ENCODE peak calls at places on chromosome 20, in four cellular contexts. H is hepatocyte, O is left ventricle myocardium inferior, Q is psoas muscle. L is an unnamed sample. For H3K4me1 and H3K9me3, the result is how much of the 10 kb centered on the place peaks cover.

GRCh38 chr20:39429716-39430115 is 467.6 kb downstream of the DHX35 start:
- DNase-seq in O (no peak), H (peak), Q (no peak), L (no peak)

GRCh38 chr20:37295595-37295994 is 6.1 kb downstream of the MANBAL start:
- DNase-seq in H (no peak), Q (no peak), O (no peak), L (peak)

GRCh38 chr20:15236812-15237211 is 899.4 kb upstream of the FLRT3 start:
- DNase-seq in Q (no peak), H (peak), O (no peak), L (peak)

GRCh38 chr20:48898210-48898609 is 23.3 kb upstream of the ARFGEF2 start:
- DNase-seq in Q (no peak), H (no peak), O (no peak), L (peak)

GRCh38 chr20:7406671-7407070 is 533.6 kb downstream of the HAO1 start:
- DNase-seq in Q (no peak), H (no peak), O (no peak), L (no peak)

GRCh38 chr20:38260378-38261053 is at the start of gene KIAA1755:
- DNase-seq in O (peak), Q (peak), H (peak), L (peak)

GRCh38 chr20:46568570-46569129 is 18.2 kb upstream of the OCSTAMP start:
- DNase-seq in H (peak), Q (peak), O (peak), L (peak)

GRCh38 chr20:23687986-23688385 is 852 bp downstream of the CST4 start:
- DNase-seq in O (no peak), Q (no peak), H (no peak), L (no peak)

GRCh38 chr20:13447385-13448180 is 191.1 kb downstream of the TASP1 start:
- DNase-seq in O (no peak), H (no peak), Q (no peak), L (no peak)

GRCh38 chr20:41386502-41387427 is 20.1 kb upstream of the EMILIN3 start:
- DNase-seq in Q (no peak), O (peak), H (peak), L (no peak)

GRCh38 chr20:25057234-25058050 is 497 bp downstream of the ACSS1 start:
- DNase-seq in H (peak), O (peak), Q (peak), L (peak)

GRCh38 chr20:1184638-1185315 is at the start of gene TMEM74B:
- DNase-seq in H (peak), Q (no peak), O (no peak), L (no peak)

GRCh38 chr20:44969320-44969879 is 3.1 kb downstream of the STK4 start:
- DNase-seq in Q (no peak), O (no peak), H (no peak), L (no peak)

GRCh38 chr20:347640-348484 is 951 bp downstream of the NRSN2 start:
- DNase-seq in Q (peak), O (peak), H (peak), L (peak)

GRCh38 chr20:38242848-38243449 is 17.6 kb downstream of the KIAA1755 start:
- DNase-seq in Q (no peak), H (no peak), O (no peak), L (peak)

GRCh38 chr20:40997116-40997515 is 31.5 kb upstream of the TOP1 start:
- DNase-seq in O (no peak), H (no peak), Q (no peak), L (no peak)

GRCh38 chr20:25984933-25985332 is 288.3 kb upstream of the ZNF337 start:
- DNase-seq in O (peak), H (no peak), Q (peak), L (no peak)

GRCh38 chr20:19973920-19974620 is 43.1 kb upstream of the NAA20 start:
- DNase-seq in H (peak), Q (peak), O (peak), L (peak)

GRCh38 chr20:25040438-25040831 is 17.5 kb downstream of the ACSS1 start:
- DNase-seq in H (peak), Q (peak), O (no peak), L (peak)

GRCh38 chr20:1775117-1775516 is 117.5 kb upstream of the SIRPG start:
- DNase-seq in O (no peak), Q (no peak), H (no peak), L (peak)

GRCh38 chr20:46349742-46350056 is 41.4 kb upstream of the CDH22 start:
- DNase-seq in H (peak), O (no peak), Q (no peak), L (no peak)

GRCh38 chr20:41178495-41178894 is 41.2 kb downstream of the PLCG1 start:
- DNase-seq in H (no peak), Q (no peak), O (no peak), L (no peak)

GRCh38 chr20:46348231-46348803 is 40.0 kb upstream of the CDH22 start:
- DNase-seq in Q (no peak), H (peak), O (no peak), L (no peak)

GRCh38 chr20:57056651-57057050 is 209.8 kb downstream of the BMP7 start:
- DNase-seq in H (no peak), Q (no peak), O (no peak), L (no peak)

GRCh38 chr20:10954137-10954840 is 280.5 kb upstream of the JAG1 start:
- DNase-seq in O (no peak), Q (no peak), H (no peak), L (peak)

GRCh38 chr20:10261702-10262101 is 43.1 kb downstream of the SNAP25 start:
- DNase-seq in O (no peak), Q (no peak), H (no peak), L (no peak)

GRCh38 chr20:5569021-5569420 is 181.2 kb upstream of the SHLD1 start:
- DNase-seq in Q (no peak), O (no peak), H (peak), L (peak)

GRCh38 chr20:26208296-26209091 is 511.8 kb upstream of the ZNF337 start:
- DNase-seq in H (peak), Q (peak), O (no peak), L (no peak)

GRCh38 chr20:33814238-33814712 is 3.1 kb downstream of the CHMP4B start:
- DNase-seq in O (no peak), Q (no peak), H (no peak), L (no peak)

GRCh38 chr20:49283703-49284625 is 6.1 kb upstream of the ZNFX1 start:
- DNase-seq in H (no peak), Q (no peak), O (no peak), L (no peak)

GRCh38 chr20:20413801-20414200 is 45.9 kb downstream of the INSM1 start:
- DNase-seq in H (no peak), Q (no peak), O (no peak), L (no peak)

GRCh38 chr20:16246870-16247269 is 326.4 kb downstream of the KIF16B start:
- DNase-seq in O (no peak), Q (no peak), H (no peak), L (no peak)

GRCh38 chr20:22430746-22431168 is 153.6 kb downstream of the FOXA2 start:
- DNase-seq in Q (no peak), H (no peak), O (no peak), L (no peak)

GRCh38 chr20:47980336-47981177 is 195.3 kb upstream of the SULF2 start:
- DNase-seq in H (no peak), O (no peak), Q (no peak), L (no peak)

DNA sequence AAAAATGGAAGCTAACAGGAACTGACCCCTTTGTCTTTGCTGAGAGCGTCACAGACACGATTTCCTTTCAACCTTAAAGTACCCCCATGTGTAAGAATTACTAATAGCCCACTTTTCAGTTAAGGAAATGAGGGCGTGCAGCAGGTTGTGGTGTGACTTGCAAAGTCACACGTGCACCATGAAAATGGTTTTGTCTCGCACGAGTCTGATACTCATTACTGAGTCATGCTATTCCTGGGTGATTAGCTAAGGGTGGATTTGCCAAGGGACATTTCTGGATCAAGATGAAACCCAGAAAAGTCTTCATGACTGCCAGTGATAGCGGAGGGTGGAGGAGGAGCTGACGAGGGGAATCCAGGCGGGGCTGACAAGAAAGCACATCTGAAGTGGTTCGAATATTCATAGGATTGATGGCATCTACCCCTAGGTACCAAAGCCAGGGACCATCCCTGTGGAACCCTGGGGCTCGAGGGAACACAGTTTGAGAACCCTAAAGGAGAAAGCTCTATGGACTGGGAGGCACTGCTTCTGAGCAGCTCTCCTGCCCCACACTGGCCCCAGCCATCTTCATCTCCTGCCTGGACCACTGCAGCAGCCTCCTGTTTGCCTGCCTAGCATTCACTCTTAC is 12.1 kb upstream of the NFATC2 start:
- DNase-seq in Q (no peak), H (no peak), O (no peak), L (no peak)
- H3K4me1 ChIP-seq in Q (under half), H (under half), O (under half), L (under half)

DNA sequence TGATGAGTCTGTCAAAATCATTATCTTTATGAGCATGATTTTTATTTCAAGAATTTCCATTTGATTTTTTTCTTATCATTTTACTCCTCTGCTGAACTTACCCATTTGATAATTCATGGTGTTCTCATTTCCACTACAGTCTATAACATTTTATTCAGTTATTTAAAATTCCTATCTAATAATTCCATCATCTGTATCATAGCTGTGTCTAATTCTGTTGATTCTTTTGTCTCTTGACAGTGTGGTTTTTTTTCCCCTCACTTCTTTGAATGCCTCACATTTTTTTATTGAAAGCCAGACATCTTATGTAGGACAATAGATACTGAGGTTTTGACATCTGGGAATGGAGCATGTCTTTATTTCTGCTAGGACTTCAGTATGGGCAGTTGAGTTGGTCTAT is 16.5 kb upstream of the APCDD1L start:
- DNase-seq in O (no peak), H (no peak), Q (no peak), L (no peak)
- H3K9me3 ChIP-seq in O (half or more), H (under half), Q (under half), L (under half)

GRCh38 chr20:17990278-17990972 is 21.6 kb downstream of the MGME1 start:
- DNase-seq in Q (no peak), O (no peak), H (no peak), L (no peak)

GRCh38 chr20:17995967-17996819 is 27.4 kb downstream of the MGME1 start:
- DNase-seq in H (peak), O (no peak), Q (no peak), L (peak)

GRCh38 chr20:17992224-17992637 is 23.4 kb downstream of the MGME1 start:
- DNase-seq in O (no peak), H (no peak), Q (no peak), L (no peak)

GRCh38 chr20:17992847-17993508 is 24.2 kb downstream of the MGME1 start:
- DNase-seq in H (no peak), O (no peak), Q (no peak), L (no peak)

GRCh38 chr20:17993546-17993945 is 24.7 kb downstream of the MGME1 start:
- DNase-seq in O (no peak), H (no peak), Q (no peak), L (no peak)
- H3K4me3 ChIP-seq in O (no peak), H (no peak), Q (no peak), L (no peak)

GRCh38 chr20:62362991-62363919 is 3.9 kb downstream of the LAMA5 start:
- DNase-seq in Q (peak), H (peak), O (peak), L (no peak)

GRCh38 chr20:62363920-62364851 is 2.9 kb downstream of the LAMA5 start:
- DNase-seq in O (peak), Q (peak), H (peak), L (peak)

GRCh38 chr20:62360854-62361798 is 6.0 kb downstream of the LAMA5 start:
- DNase-seq in H (peak), Q (peak), O (peak), L (peak)

GRCh38 chr20:62361799-62362589 is 5.1 kb downstream of the LAMA5 start:
- DNase-seq in O (peak), H (peak), Q (peak), L (peak)

DNA sequence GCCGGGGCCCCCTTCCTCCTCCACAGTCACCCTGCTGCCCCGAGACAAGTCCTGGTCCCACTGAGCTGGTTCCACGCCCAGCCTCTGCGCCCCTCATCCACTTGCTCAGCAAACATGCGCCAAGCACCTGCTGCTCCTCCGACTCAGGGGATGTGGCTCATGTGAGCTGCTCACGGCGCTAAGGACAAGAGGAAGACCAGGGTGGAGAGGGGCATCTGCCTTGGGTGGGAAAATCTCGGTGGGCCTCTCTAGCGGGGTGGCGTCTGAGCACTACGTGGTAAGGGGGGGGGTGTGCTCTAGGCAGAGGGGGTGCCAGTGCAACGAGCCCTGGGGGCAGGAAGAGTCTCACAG is 4.5 kb downstream of the LAMA5 start:
- DNase-seq in H (peak), Q (no peak), O (no peak), L (no peak)
- H3K4me1 ChIP-seq in H (half or more), Q (half or more), O (half or more), L (half or more)

DNA sequence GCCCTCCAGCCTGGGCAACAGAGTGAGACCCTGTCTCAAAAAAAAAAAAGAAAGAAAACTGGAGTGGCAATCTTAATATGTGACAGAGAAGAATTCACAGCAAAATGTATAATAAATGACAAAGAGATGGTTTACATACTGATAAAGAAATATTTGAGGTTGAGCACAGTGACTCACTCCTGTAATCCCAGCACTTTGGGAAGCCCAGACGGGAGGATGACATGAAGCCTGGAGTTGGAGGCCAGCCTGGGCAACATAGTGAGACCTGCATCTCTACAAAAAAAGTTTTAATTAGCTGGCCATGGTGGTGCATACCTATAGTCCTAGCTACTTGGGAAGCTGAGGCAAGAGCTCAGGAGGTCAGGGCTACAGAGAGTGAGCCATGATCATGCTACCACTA is 12.4 kb upstream of the DEFB118 start:
- DNase-seq in H (no peak), O (no peak), Q (no peak), L (no peak)
- H3K9me3 ChIP-seq in H (under half), O (under half), Q (under half), L (under half)

GRCh38 chr20:54026300-54027064 is 43.9 kb downstream of the BCAS1 start:
- DNase-seq in Q (no peak), H (no peak), O (no peak), L (no peak)

GRCh38 chr20:54028276-54029011 is 42.0 kb downstream of the BCAS1 start:
- DNase-seq in O (no peak), H (no peak), Q (no peak), L (no peak)

GRCh38 chr20:54023406-54023805 is 47.0 kb downstream of the BCAS1 start:
- DNase-seq in O (no peak), Q (no peak), H (no peak), L (no peak)

GRCh38 chr20:54027704-54028103 is 42.7 kb downstream of the BCAS1 start:
- DNase-seq in O (no peak), H (no peak), Q (no peak), L (no peak)

DNA sequence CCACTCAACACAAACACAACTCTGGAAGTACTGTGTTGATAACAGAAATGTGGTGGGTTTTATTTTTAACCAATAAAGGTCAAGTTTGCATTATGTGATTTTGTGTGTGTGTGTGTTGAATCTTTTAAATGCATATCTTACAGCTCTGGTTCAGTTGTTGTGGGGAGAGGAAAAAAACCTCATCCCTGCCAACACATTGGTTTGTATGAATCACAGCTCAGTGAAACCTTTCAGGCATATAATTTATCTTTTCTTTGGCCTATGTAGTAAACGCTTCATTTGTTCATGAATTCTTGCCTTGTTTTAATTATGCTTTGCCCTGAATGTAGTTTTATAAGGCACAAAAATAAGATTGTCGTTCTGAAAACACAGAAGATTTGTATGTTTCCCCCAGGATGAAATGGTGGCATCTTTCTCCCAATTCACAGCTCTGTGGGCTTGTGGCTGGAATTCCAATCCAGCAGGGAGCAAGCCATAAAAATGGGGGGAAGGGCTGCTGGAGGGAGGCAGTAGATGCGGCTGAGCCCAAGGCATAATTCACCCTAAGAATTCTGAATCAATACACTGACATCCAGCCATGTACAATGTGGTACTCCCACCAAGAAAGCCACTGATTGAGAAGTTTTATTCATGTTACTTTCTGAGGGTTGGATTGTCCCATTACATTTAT is 45.1 kb downstream of the BCAS1 start:
- DNase-seq in H (no peak), Q (no peak), O (no peak), L (no peak)
- H3K4me3 ChIP-seq in H (no peak), Q (no peak), O (no peak), L (no peak)

GRCh38 chr20:32458061-32458836 is 100.1 kb downstream of the ASXL1 start:
- DNase-seq in Q (no peak), H (no peak), O (no peak), L (no peak)
- H3K4me1 ChIP-seq in Q (under half), H (under half), O (under half), L (under half)

L was measured in PC-9.